ENCODE peak calls at places on chromosomes 5 and 9, in seven cellular contexts. G is H9, P is IMR-90, H is mesendoderm, Q is trophoblast cell, E is mesenchymal stem cell, K is H1. V is an unnamed sample. For H3K27me3, the result is how much of the 10 kb centered on the place peaks cover.

GRCh38 chr9:27033815-27034403 is 28.4 kb upstream of the LRRC19 start:
- DNase-seq in E (peak), Q (peak), H (peak), G (no peak), P (peak), K (peak), V (peak)

GRCh38 chr5:78886650-78887230 is 98.4 kb downstream of the ARSB start:
- DNase-seq in E (peak), G (no peak), K (no peak), H (no peak), P (peak), Q (peak), V (no peak)

GRCh38 chr5:39661026-39661779 is 236.4 kb upstream of the DAB2 start:
- DNase-seq in Q (peak), G (no peak), P (no peak), H (peak), K (no peak), E (peak), V (no peak)

GRCh38 chr9:123339666-123340414 is 16.2 kb upstream of the CRB2 start:
- DNase-seq in G (no peak), H (peak), K (no peak), P (no peak), Q (peak), E (no peak), V (no peak)

GRCh38 chr5:181217111-181217804 is 5.8 kb upstream of the TRIM41 start:
- DNase-seq in H (peak), Q (peak), K (no peak), P (peak), G (peak), E (peak), V (peak)

GRCh38 chr5:150057996-150058395 is 28.4 kb downstream of the CSF1R start:
- DNase-seq in H (peak), G (no peak), Q (no peak), P (peak), E (no peak), K (no peak), V (no peak)

GRCh38 chr9:36961568-36962360 is 72.3 kb downstream of the PAX5 start:
- DNase-seq in E (no peak), H (peak), K (no peak), G (peak), P (no peak), Q (no peak), V (no peak)

GRCh38 chr5:36875789-36876388 is 680 bp upstream of the NIPBL start:
- DNase-seq in P (peak), H (peak), Q (peak), E (peak), K (no peak), G (peak), V (peak)

GRCh38 chr5:172186114-172186695 is 1.8 kb downstream of the STK10 start:
- DNase-seq in E (no peak), Q (peak), K (no peak), H (no peak), P (no peak), G (no peak), V (no peak)

GRCh38 chr5:119049824-119050449 is 20.9 kb upstream of the DMXL1 start:
- DNase-seq in K (no peak), H (peak), E (peak), Q (peak), G (peak), P (peak), V (no peak)

GRCh38 chr5:172503925-172504730 is 49.8 kb upstream of the SH3PXD2B start:
- DNase-seq in G (peak), P (no peak), E (no peak), K (no peak), Q (no peak), H (no peak), V (no peak)

GRCh38 chr9:126122901-126123616 is 203.6 kb upstream of the MVB12B start:
- DNase-seq in E (no peak), K (no peak), H (no peak), Q (no peak), P (no peak), G (no peak), V (no peak)

GRCh38 chr5:97062046-97062445 is 80.4 kb downstream of the LIX1 start:
- DNase-seq in Q (no peak), H (no peak), G (peak), P (no peak), K (no peak), E (no peak), V (no peak)

GRCh38 chr9:72588336-72588735 is 66.9 kb downstream of the TMC1 start:
- DNase-seq in P (peak), G (no peak), E (no peak), H (no peak), K (no peak), Q (no peak), V (no peak)

GRCh38 chr9:101247297-101247696 is 137.5 kb downstream of the BAAT start:
- DNase-seq in Q (no peak), K (no peak), H (no peak), P (no peak), E (no peak), G (no peak), V (no peak)

GRCh38 chr5:148913985-148914421 is 87.6 kb downstream of the ADRB2 start:
- DNase-seq in H (peak), E (peak), G (no peak), Q (peak), P (peak), K (peak), V (peak)

GRCh38 chr5:149397530-149397929 is 18.4 kb upstream of the IL17B start:
- DNase-seq in H (no peak), G (no peak), P (peak), K (no peak), Q (peak), E (peak), V (no peak)

GRCh38 chr9:37141015-37141414 is 20.6 kb downstream of the ZCCHC7 start:
- DNase-seq in Q (no peak), E (no peak), P (no peak), K (no peak), G (no peak), H (no peak), V (no peak)

GRCh38 chr5:37891832-37892231 is 52.0 kb upstream of the GDNF start:
- DNase-seq in Q (no peak), K (no peak), E (no peak), P (no peak), G (no peak), H (no peak), V (no peak)

GRCh38 chr9:107142430-107142829 is 140.6 kb upstream of the RAD23B start:
- DNase-seq in H (no peak), P (no peak), Q (peak), E (no peak), G (no peak), K (no peak), V (no peak)

GRCh38 chr5:51395245-51395644 is 12.0 kb downstream of the ISL1 start:
- DNase-seq in G (peak), P (no peak), Q (no peak), H (no peak), K (no peak), E (no peak), V (no peak)

GRCh38 chr9:35529156-35529823 is 39.4 kb downstream of the RUSC2 start:
- DNase-seq in Q (peak), H (no peak), P (no peak), E (no peak), K (no peak), G (no peak), V (no peak)

GRCh38 chr9:120480707-120481106 is 99.3 kb downstream of the CDK5RAP2 start:
- DNase-seq in H (no peak), E (no peak), Q (no peak), K (no peak), G (no peak), P (no peak), V (no peak)

GRCh38 chr5:96026334-96027065 is 64.8 kb upstream of the ELL2 start:
- DNase-seq in H (no peak), P (peak), E (peak), G (no peak), K (no peak), Q (peak), V (no peak)

GRCh38 chr5:178130576-178131445 is at the start of gene RMND5B:
- DNase-seq in K (no peak), Q (peak), P (peak), H (peak), G (peak), E (peak), V (peak)

GRCh38 chr9:81002920-81003319 is 686.4 kb downstream of the TLE1 start:
- DNase-seq in P (no peak), K (no peak), E (no peak), G (no peak), Q (no peak), H (no peak), V (no peak)

GRCh38 chr5:42496397-42497156 is 73.3 kb downstream of the GHR start:
- DNase-seq in H (no peak), Q (no peak), K (no peak), E (no peak), P (no peak), G (no peak), V (no peak)

GRCh38 chr9:73093740-73094379 is 57.8 kb upstream of the ANXA1 start:
- DNase-seq in G (no peak), E (peak), K (no peak), Q (no peak), H (no peak), P (peak), V (no peak)

GRCh38 chr9:12723409-12724028 is 30.3 kb downstream of the TYRP1 start:
- DNase-seq in G (no peak), E (peak), Q (peak), H (no peak), P (peak), K (no peak), V (no peak)

GRCh38 chr5:2752875-2753435 is 1.5 kb upstream of the IRX2 start:
- DNase-seq in H (peak), G (no peak), K (no peak), Q (peak), P (no peak), E (no peak), V (no peak)

GRCh38 chr5:62606878-62607277 is 28.3 kb downstream of the LRRC70 start:
- DNase-seq in Q (peak), E (no peak), H (no peak), K (no peak), G (no peak), P (peak), V (no peak)

GRCh38 chr9:121772600-121773285 is 121.3 kb downstream of the DAB2IP start:
- DNase-seq in G (no peak), P (no peak), K (no peak), H (no peak), E (no peak), Q (no peak), V (no peak)

GRCh38 chr5:73863911-73864310 is 237.9 kb downstream of the ARHGEF28 start:
- DNase-seq in K (no peak), Q (no peak), P (no peak), G (no peak), H (no peak), E (no peak), V (no peak)

GRCh38 chr5:115627295-115627825 is 1.5 kb upstream of the TMED7 start:
- DNase-seq in G (no peak), H (no peak), E (no peak), P (no peak), Q (no peak), K (no peak), V (no peak)

GRCh38 chr5:78533356-78533755 is 115.2 kb downstream of the LHFPL2 start:
- DNase-seq in E (peak), G (no peak), P (peak), Q (peak), H (peak), K (no peak), V (no peak)

GRCh38 chr9:71909887-71910601 is 949 bp downstream of the ABHD17B start:
- DNase-seq in E (peak), K (no peak), P (peak), H (peak), G (peak), Q (peak), V (peak)

DNA sequence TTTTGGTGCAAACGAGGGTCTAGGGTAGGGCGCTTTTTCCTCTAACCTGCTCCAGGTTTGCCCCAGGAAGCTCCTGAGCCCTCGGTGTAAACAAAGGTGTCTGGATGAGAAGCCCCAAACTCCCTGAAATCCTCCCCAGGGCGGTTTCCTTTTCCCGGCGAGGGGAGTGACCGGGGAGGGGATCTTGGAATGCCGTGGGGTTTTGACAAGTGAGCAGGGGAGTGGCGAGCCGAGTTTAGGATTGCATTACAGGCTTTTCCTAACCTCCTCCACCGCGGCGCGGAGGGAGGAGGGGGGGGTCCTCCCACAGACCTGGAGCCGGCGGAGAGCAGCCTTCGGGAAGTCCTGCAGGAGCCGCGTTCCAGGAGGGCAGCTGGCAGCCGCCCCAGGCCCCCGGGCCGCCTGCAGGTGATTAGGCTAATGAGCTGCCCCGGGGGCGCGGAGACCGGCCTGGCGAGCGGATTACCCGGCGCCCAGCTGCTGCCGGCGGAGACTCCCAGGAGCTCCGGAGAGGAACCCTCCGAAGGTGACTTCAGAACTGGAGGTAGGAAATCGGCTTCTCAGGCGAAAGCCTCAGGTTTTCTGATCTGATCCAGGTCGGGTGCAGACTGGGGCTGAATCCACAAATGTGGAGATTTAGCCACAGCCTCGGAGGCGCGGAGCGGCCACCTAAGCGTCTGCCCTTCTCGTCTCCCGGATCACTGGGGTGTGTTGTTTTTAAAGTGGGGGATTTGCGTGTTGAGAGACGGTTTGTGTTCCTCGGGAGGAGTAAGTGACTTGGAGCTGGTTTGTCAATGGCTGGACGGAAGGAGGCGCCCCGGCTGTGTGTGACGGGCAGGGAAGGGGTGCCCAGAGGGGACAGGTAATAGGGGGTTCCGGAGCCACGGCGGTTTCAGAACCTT is 215.9 kb downstream of the PDZD2 start:
- DNase-seq in K (peak), E (peak), P (no peak), Q (peak), H (peak), G (peak), V (peak)
- H3K27ac ChIP-seq in K (peak), E (no peak), P (no peak), Q (peak), H (peak), G (no peak), V (no peak)

GRCh38 chr9:124887832-124888231 is 25.9 kb downstream of the ARPC5L start:
- DNase-seq in E (no peak), K (no peak), P (no peak), Q (no peak), G (no peak), H (no peak), V (no peak)
- H3K4ac ChIP-seq in E (no peak), K (no peak), P (no peak), Q (no peak), G (no peak), H (no peak), V (no peak)

DNA sequence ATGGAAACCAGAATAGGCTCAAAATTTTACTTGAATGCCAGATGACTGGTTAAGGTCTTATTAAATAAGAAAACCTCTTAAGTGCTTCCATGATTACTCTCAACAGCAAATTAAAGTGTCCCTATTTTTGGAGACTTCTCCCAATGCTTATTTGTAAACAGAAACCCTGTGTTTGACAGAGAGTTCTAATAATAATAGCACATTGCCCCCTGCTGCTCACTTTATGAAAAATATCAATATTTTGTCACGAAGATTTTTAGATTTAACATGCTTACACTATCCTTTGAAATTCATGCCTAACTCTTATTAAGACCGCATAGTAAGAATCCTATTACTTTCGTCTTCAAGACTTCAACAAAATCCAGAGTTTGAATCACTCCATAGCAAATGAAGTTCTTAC is 75.4 kb upstream of the PRRC1 start:
- DNase-seq in K (no peak), Q (peak), H (no peak), G (no peak), E (peak), P (peak), V (no peak)
- H3K27me3 ChIP-seq in K (under half), Q (under half), H (under half), G (under half), E (under half), P (under half), V (under half)

DNA sequence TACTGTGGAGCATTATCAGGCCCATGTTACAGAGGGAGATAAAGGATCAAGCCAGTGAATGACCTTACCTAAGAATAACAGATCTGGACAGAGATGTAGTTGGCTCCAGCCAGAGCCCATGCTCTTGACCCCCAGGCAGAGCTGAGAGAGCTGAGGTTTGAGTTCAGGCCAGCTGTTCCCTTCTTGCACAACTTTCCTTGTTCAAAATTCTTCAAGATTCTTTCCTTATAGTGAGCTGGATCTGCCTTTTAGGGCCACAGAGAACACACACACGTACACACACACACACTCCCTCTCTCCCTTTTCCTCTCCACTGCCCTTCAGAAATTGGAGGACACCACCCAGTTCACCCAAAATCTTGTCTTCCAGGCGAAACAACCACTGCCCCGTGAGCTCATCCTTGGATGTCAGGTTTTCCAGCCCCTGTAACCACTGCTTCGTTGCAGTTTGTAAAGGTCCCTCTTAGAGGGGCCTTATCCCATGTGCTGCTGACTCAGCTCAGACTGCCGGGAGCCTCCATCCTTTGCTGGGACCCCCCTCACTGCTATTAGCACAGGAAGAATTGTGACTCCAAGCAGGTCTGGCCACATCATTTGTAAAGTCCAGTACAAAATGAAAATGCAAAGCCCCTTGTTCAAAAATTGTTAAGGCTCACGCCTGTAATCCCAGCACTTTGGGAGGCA is 10.5 kb upstream of the PTGES start:
- DNase-seq in Q (peak), G (no peak), P (peak), H (no peak), E (peak), K (no peak), V (no peak)
- H3K27ac ChIP-seq in Q (no peak), G (no peak), P (peak), H (no peak), E (no peak), K (no peak), V (no peak)

GRCh38 chr9:20406344-20406743 is 216.0 kb downstream of the MLLT3 start:
- DNase-seq in K (no peak), Q (no peak), E (no peak), P (no peak), H (no peak), G (no peak), V (no peak)
- H3K4ac ChIP-seq in K (no peak), Q (no peak), E (no peak), P (no peak), H (no peak), G (no peak), V (no peak)

GRCh38 chr5:1659100-1660036 is 135.6 kb upstream of the LPCAT1 start:
- DNase-seq in E (no peak), H (no peak), G (peak), K (no peak), Q (no peak), P (no peak), V (no peak)

GRCh38 chr5:1656271-1656975 is 132.7 kb upstream of the LPCAT1 start:
- DNase-seq in P (no peak), Q (no peak), K (no peak), G (peak), H (no peak), E (no peak), V (no peak)

GRCh38 chr5:1658665-1659064 is 134.9 kb upstream of the LPCAT1 start:
- DNase-seq in K (no peak), H (no peak), P (no peak), G (no peak), E (no peak), Q (no peak), V (no peak)

GRCh38 chr5:1655496-1656270 is 131.9 kb upstream of the LPCAT1 start:
- DNase-seq in H (no peak), G (peak), Q (no peak), K (no peak), E (no peak), P (no peak), V (no peak)

DNA sequence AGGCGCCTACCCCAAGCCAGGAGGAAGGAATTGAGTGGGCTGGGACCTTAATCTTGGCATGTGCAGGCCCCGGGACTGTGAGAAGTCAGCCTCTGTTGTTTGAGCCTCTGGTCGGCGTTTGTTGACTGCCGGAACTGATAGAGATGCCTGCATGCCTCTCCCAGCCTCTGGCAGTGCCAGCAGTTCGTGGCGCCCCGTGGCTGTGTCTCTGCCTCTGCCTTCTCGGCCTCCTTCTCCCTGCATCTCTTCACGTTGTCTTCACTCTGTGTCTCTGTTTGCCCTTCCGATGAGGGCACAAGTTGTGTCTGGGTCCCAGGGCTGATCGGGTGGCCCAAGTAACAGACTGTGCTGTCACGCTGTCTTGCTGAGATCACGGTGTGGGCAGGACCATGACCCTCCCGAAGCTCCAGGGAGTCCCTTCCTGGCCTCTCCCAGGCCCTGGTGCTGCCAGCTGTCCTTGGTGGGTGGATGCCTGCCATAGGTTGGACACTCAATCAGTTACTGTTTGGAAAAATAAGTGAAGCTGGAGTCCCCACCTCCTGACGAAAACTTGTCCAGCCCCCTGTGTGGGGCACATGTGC is 133.5 kb upstream of the LPCAT1 start:
- DNase-seq in G (peak), P (no peak), K (no peak), Q (no peak), E (no peak), H (no peak), V (no peak)
- H3K27me3 ChIP-seq in G (under half), P (half or more), K (under half), Q (under half), E (half or more), H (under half), V (under half)

GRCh38 chr5:22541037-22541436 is 312.1 kb downstream of the CDH12 start:
- DNase-seq in K (no peak), G (no peak), E (no peak), P (no peak), H (peak), Q (no peak), V (no peak)
- H3K27ac ChIP-seq in K (no peak), G (no peak), E (no peak), P (no peak), H (no peak), Q (no peak), V (no peak)

GRCh38 chr9:69621735-69622460 is 50.3 kb downstream of the APBA1 start:
- DNase-seq in P (no peak), H (no peak), E (no peak), Q (no peak), K (no peak), G (no peak), V (no peak)
- H3K4ac ChIP-seq in P (no peak), H (no peak), E (no peak), Q (no peak), K (no peak), G (no peak), V (no peak)